ENCODE peak calls at places on chromosomes 7 and 10, in four cellular contexts. G, R, V and C are unnamed samples.

GRCh38 chr10:115129752-115130151 is 36.6 kb downstream of the ATRNL1 start:
- DNase-seq in R (peak; percentile 24), G (no peak), V (no peak), C (peak; percentile 52)

GRCh38 chr10:100715445-100716385 is 29.7 kb upstream of the PAX2 start:
- DNase-seq in R (no peak), V (no peak), G (peak; percentile 65), C (no peak)

GRCh38 chr7:1121886-1122831 is 34.2 kb downstream of the GPER1 start:
- DNase-seq in V (no peak), R (no peak), G (no peak), C (no peak)

GRCh38 chr7:73647725-73648592 is 19.7 kb upstream of the VPS37D start:
- DNase-seq in G (no peak), V (no peak), R (no peak), C (no peak)

GRCh38 chr10:86974484-86974883 is 6.2 kb downstream of the ADIRF start:
- DNase-seq in V (peak; percentile 68), G (no peak), R (no peak), C (no peak)

GRCh38 chr10:46538155-46538554 is 18.3 kb downstream of the GPRIN2 start:
- DNase-seq in G (no peak), V (no peak), R (no peak), C (no peak)

GRCh38 chr10:114825513-114826253 is 4.1 kb downstream of the FHIP2A start:
- DNase-seq in R (no peak), G (no peak), V (peak; percentile 90), C (peak; percentile 75)

GRCh38 chr7:102421706-102422105 is 11.7 kb upstream of the ORAI2 start:
- DNase-seq in V (no peak), R (no peak), G (no peak), C (no peak)

GRCh38 chr7:618539-619355 is 99.1 kb upstream of the PDGFA start:
- DNase-seq in R (no peak), V (no peak), G (no peak), C (peak; percentile 50)

GRCh38 chr7:10888861-10889260 is 84.8 kb upstream of the PHF14 start:
- DNase-seq in G (no peak), V (no peak), R (no peak), C (no peak)

GRCh38 chr7:45978010-45978681 is 57.1 kb upstream of the IGFBP3 start:
- DNase-seq in V (peak; percentile 93), R (peak; percentile 21), G (peak; percentile 57), C (peak; percentile 98)

GRCh38 chr7:138350103-138350700 is 109.9 kb upstream of the TRIM24 start:
- DNase-seq in G (no peak), R (no peak), V (no peak), C (no peak)

GRCh38 chr10:62443866-62444265 is 69.7 kb downstream of the ZNF365 start:
- DNase-seq in V (no peak), G (no peak), R (no peak), C (no peak)

GRCh38 chr10:78342787-78343186 is 309.1 kb downstream of the RPS24 start:
- DNase-seq in G (peak; percentile 11), V (no peak), R (no peak), C (no peak)

GRCh38 chr10:43145313-43145712 is 7.1 kb downstream of the CSGALNACT2 start:
- DNase-seq in V (no peak), R (no peak), G (no peak), C (no peak)

GRCh38 chr7:115094163-115094562 is 172.3 kb downstream of the MDFIC start:
- DNase-seq in R (no peak), V (no peak), G (no peak), C (no peak)

GRCh38 chr10:123141791-123142700 is 5.9 kb upstream of the HMX2 start:
- DNase-seq in R (no peak), G (no peak), V (no peak), C (no peak)

GRCh38 chr10:100810835-100811116 is 65.4 kb downstream of the PAX2 start:
- DNase-seq in G (no peak), V (no peak), R (no peak), C (no peak)

GRCh38 chr7:7131273-7131672 is 51.1 kb upstream of the C1GALT1 start:
- DNase-seq in V (no peak), R (no peak), G (peak; percentile 46), C (no peak)

GRCh38 chr7:141701489-141702046 is 398 bp downstream of the DENND11 start:
- DNase-seq in R (peak; percentile 30), G (peak; percentile 52), V (no peak), C (peak; percentile 59)

GRCh38 chr10:18005445-18005780 is 53.7 kb downstream of the SLC39A12 start:
- DNase-seq in R (no peak), V (no peak), G (no peak), C (no peak)

GRCh38 chr7:30074422-30075030 is 46.3 kb downstream of the PLEKHA8 start:
- DNase-seq in R (no peak), G (no peak), V (peak; percentile 43), C (peak; percentile 51)

GRCh38 chr10:114401195-114401741 is 3.0 kb downstream of the AFAP1L2 start:
- DNase-seq in R (no peak), G (no peak), V (no peak), C (peak; percentile 88)

GRCh38 chr7:55063633-55064032 is 44.8 kb downstream of the EGFR start:
- DNase-seq in G (no peak), V (peak; percentile 64), R (no peak), C (peak; percentile 72)

GRCh38 chr10:63738410-63738809 is 217.2 kb downstream of the REEP3 start:
- DNase-seq in G (no peak), R (no peak), V (no peak), C (peak; percentile 54)

GRCh38 chr10:100729877-100730738 is 15.3 kb upstream of the PAX2 start:
- DNase-seq in R (no peak), V (no peak), G (no peak), C (no peak)

GRCh38 chr7:4241791-4242190 is 440.3 kb upstream of the FOXK1 start:
- DNase-seq in R (no peak), G (peak; percentile 72), V (no peak), C (no peak)

GRCh38 chr10:78357027-78357672 is 323.5 kb downstream of the RPS24 start:
- DNase-seq in G (peak; percentile 58), R (peak; percentile 78), V (no peak), C (no peak)

GRCh38 chr10:127155221-127155620 is 41.2 kb downstream of the INSYN2A start:
- DNase-seq in G (no peak), R (no peak), V (no peak), C (peak; percentile 40)

GRCh38 chr7:128162666-128163065 is 78.4 kb upstream of the LEP start:
- DNase-seq in G (peak; percentile 13), R (no peak), V (no peak), C (no peak)
- H3K27me3 ChIP-seq in G (peaks cover 25% of the 10 kb centered on the region), R (peaks cover 84% of the 10 kb centered on the region), V (peaks cover 26% of the 10 kb centered on the region), C (peaks cover 67% of the 10 kb centered on the region)

GRCh38 chr10:71267508-71268240 is 51.4 kb upstream of the SLC29A3 start:
- DNase-seq in V (no peak), G (no peak), R (no peak), C (no peak)

GRCh38 chr10:71266918-71267442 is 52.1 kb upstream of the SLC29A3 start:
- DNase-seq in V (no peak), G (no peak), R (no peak), C (peak; percentile 80)

GRCh38 chr10:71268751-71269150 is 50.3 kb upstream of the SLC29A3 start:
- DNase-seq in G (no peak), V (no peak), R (no peak), C (no peak)

GRCh38 chr10:71269301-71270288 is 49.5 kb upstream of the SLC29A3 start:
- DNase-seq in R (peak; percentile 30), V (no peak), G (peak; percentile 91), C (peak; percentile 51)

DNA sequence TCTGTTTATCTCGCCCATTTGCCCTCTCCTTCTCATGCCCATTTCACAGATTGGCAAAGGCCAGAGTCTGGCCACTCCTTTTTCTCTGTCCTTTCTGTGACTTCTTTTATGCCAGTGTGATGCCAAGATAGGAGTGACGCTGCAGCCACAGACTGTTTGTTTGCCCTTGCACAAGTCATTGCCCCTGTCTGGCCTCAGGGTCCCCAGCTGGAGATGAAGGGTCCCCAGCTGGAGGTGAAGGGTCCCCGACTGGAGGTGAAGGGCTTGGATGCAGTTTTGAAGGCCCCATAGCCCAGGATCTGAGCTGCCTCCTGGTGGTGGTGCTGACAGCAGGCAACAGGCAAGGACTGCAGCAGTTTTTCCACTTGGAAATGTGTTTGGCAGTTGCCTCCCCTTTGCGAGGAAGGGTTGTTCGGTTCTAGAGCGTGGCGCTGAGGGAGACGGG is 50.8 kb upstream of the SLC29A3 start:
- DNase-seq in G (peak; percentile 68), V (no peak), R (no peak), C (peak; percentile 64)
- H2BK12ac ChIP-seq in G (no peak overlapping the region), V (no peak overlapping the region), R (peak overlapping the region; percentile 91), C (peak overlapping the region; percentile 52)

GRCh38 chr10:96046546-96046945 is 3.2 kb downstream of the CCNJ start:
- DNase-seq in R (no peak), G (no peak), V (no peak), C (no peak)

GRCh38 chr10:96041146-96041545 is 2.2 kb upstream of the CCNJ start:
- DNase-seq in G (no peak), V (peak; percentile 90), R (no peak), C (no peak)

GRCh38 chr10:96044686-96045085 is 1.3 kb downstream of the CCNJ start:
- DNase-seq in V (no peak), G (no peak), R (no peak), C (peak; percentile 55)

GRCh38 chr10:96043157-96043894 is at the start of gene CCNJ:
- DNase-seq in V (peak; percentile 90), G (peak; percentile 91), R (peak; percentile 89), C (peak; percentile 91)

DNA sequence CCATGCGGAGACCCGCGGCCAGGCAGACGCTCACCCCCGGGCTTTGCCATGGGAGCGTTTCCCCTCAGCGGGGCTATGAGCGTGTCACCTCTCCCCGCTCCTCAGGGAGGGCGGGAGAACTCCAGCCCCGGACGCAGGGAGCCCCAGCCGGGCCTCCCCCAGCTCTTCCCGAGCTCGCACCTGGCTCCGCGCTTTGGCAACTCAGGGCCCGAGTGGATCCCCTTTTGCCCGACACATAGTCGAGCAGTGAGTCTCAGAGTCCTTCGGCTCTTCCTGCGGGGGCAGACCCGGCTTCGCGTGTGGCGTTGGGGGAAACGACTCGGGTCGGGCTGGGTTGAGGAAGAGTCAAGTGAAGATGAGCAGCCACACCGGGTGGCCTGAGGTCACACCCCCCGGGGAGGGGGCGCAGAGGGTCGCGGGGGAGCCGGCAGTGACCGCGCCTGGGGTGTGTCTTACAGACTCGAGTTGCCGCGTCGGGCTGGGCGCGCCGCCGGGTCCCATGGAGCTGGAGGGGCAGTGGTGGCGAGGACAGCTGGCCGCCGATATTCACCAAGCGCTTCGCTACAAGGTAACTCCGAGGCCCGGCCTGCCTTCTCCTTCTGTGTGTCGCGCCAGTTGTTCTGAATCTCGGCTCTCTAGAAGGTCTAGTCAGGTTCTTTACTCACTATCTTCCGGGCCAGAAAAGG is 655 bp downstream of the CCNJ start:
- DNase-seq in R (peak; percentile 50), G (peak; percentile 49), V (peak; percentile 40), C (peak; percentile 69)
- H2BK5ac ChIP-seq in R (peak overlapping the region; percentile 89), G (no peak overlapping the region), V (peak overlapping the region; percentile 75), C (peak overlapping the region; percentile 53)

DNA sequence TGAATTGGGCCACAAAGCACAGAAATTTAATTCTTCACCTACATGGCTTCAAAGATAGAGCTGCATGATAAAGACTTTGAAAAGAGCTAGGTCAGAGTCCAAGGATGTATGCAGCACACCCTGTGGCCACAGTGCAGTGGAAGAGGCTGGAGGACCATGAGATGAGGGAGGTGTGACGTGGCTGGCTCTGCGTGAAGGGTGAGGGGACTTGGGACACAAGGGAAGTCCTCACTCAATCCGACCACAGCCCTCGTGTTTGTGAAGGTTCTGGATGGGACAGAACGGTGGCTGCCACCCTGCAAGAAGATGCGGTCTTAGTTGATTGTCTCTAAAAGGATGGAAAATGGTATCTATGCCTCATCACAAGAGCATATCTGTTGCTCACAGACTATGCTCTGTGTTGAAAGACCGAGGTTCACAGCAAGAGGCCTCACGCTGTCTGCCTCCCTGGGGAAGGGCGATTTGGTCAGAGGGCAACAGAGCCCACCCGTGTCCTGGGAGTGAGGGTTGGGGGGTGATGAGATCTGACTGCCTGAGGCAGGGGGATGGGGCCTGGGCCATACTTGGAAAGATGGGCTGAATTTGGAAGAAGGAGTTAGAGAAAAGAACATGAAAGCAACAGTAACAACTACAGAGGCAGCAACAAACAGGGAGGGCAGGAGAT is 174.4 kb upstream of the SHH start:
- DNase-seq in V (no peak), R (no peak), G (peak; percentile 12), C (no peak)
- H3K27me3 ChIP-seq in V (no peaks in the 10 kb centered on the region), R (no peaks in the 10 kb centered on the region), G (no peaks in the 10 kb centered on the region), C (no peaks in the 10 kb centered on the region)